ENCODE peak calls at places on chromosomes 7 and 10, in four cellular contexts. T, I, E and R are unnamed samples.

GRCh38 chr10:25417611-25418010 is 242.8 kb downstream of the GPR158 start:
- DNase-seq in E (no peak), I (no peak), T (no peak), R (no peak)

GRCh38 chr10:635088-635861 is 54.2 kb downstream of the DIP2C start:
- DNase-seq in T (no peak), E (no peak), I (no peak), R (no peak)

GRCh38 chr10:3782099-3782455 is 2.9 kb downstream of the KLF6 start:
- DNase-seq in I (peak), E (no peak), T (no peak), R (no peak)

GRCh38 chr7:37476428-37476827 is 27.8 kb upstream of the ELMO1 start:
- DNase-seq in E (no peak), T (no peak), I (no peak), R (no peak)

GRCh38 chr10:60955957-60956425 is 12.0 kb upstream of the RHOBTB1 start:
- DNase-seq in I (no peak), T (no peak), E (peak), R (peak)

GRCh38 chr7:127091620-127092019 is 161.1 kb downstream of the GRM8 start:
- DNase-seq in I (no peak), T (no peak), E (no peak), R (no peak)

GRCh38 chr7:8261711-8262695 is at the start of gene ICA1:
- DNase-seq in I (no peak), T (peak), E (peak), R (peak)

GRCh38 chr10:1180836-1181235 is 124.7 kb downstream of the WDR37 start:
- DNase-seq in E (no peak), T (no peak), I (no peak), R (no peak)